ENCODE peak calls at places on chromosomes 4 and X, in nine cellular contexts. V, K, S, I, W, J, B, N and H are unnamed samples.

GRCh38 chr4:125796138-125796537 is 481.4 kb downstream of the FAT4 start:
- DNase-seq in B (no peak), V (no peak), W (no peak), N (no peak), S (no peak), K (peak; percentile 49), J (no peak), I (no peak), H (no peak)

GRCh38 chr4:154911097-154911496 is 130.0 kb downstream of the RBM46 start:
- DNase-seq in I (no peak), W (no peak), K (peak; percentile 5), N (no peak), B (no peak), S (no peak), V (no peak), J (no peak), H (no peak)

GRCh38 chr4:80611366-80611765 is 275.8 kb downstream of the CFAP299 start:
- DNase-seq in I (no peak), W (no peak), V (no peak), S (no peak), K (no peak), B (no peak), N (no peak), J (no peak), H (no peak)

GRCh38 chrX:28787206-28787605 is 200.0 kb downstream of the IL1RAPL1 start:
- DNase-seq in W (no peak), V (peak; percentile 16), S (no peak), B (no peak), N (no peak), I (no peak), K (no peak), J (no peak), H (no peak)

GRCh38 chr4:52982246-52982950 is 120.3 kb downstream of the RASL11B start:
- DNase-seq in I (no peak), K (peak; percentile 51), J (no peak), B (no peak), V (no peak), N (no peak), S (no peak), W (no peak), H (no peak)

GRCh38 chr4:38904090-38904666 is 36.6 kb downstream of the FAM114A1 start:
- DNase-seq in J (no peak), W (no peak), V (no peak), K (no peak), N (no peak), B (peak; percentile 38), S (no peak), I (no peak), H (no peak)

GRCh38 chrX:10172867-10173266 is 16.1 kb downstream of the CLCN4 start:
- DNase-seq in J (no peak), B (no peak), K (no peak), S (no peak), V (no peak), I (no peak), W (no peak), N (no peak), H (no peak)

GRCh38 chr4:1852904-1853623 is 2.9 kb downstream of the LETM1 start:
- DNase-seq in J (no peak), W (no peak), I (no peak), B (no peak), K (no peak), V (no peak), S (no peak), N (no peak), H (no peak)

GRCh38 chr4:40957281-40957680 is 207.5 kb downstream of the NSUN7 start:
- DNase-seq in J (no peak), I (no peak), S (no peak), W (no peak), K (no peak), B (no peak), V (no peak), N (no peak), H (no peak)

GRCh38 chr4:40953253-40954118 is 203.7 kb downstream of the NSUN7 start:
- DNase-seq in K (no peak), V (no peak), I (peak; percentile 60), N (peak; percentile 74), S (peak; percentile 39), B (no peak), J (peak; percentile 31), W (peak; percentile 36), H (no peak)

GRCh38 chr4:40952672-40953071 is 202.9 kb downstream of the NSUN7 start:
- DNase-seq in I (no peak), J (no peak), V (no peak), K (no peak), S (no peak), B (no peak), N (no peak), W (no peak), H (no peak)

GRCh38 chr4:40954119-40954668 is 204.4 kb downstream of the NSUN7 start:
- DNase-seq in I (no peak), W (no peak), K (no peak), S (no peak), B (no peak), V (no peak), J (no peak), N (no peak), H (no peak)

DNA sequence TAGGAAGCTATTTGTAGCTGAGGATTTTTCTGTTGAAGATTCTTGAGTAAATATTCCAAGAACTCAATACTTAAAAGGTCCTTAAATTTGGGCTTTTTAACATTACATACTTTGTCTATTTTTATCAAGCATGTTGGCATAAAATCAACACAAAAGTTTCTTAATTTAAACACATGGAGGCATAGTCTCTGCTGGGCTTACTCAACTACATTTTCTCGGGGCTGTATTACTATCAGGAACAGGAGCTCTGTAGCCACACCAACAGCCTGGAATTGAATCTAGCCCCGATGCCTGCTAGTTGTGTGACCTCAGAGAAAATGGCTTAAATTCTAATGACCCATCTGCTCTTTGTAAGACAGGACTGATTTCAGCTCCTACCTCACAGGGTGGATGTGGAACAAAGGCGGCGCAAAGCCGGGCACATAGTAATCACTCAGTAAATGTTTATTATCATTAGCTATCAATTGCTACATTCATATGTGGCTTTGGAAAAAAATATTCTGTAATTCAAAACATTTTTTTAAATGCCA is 207.0 kb downstream of the NSUN7 start:
- DNase-seq in K (no peak), I (no peak), J (no peak), S (no peak), B (no peak), N (no peak), V (no peak), W (no peak), H (no peak)
- TF ChIP-seq CTCF in K (no peak), I (no peak), J (no peak), S (no peak), B (no peak), N (no peak), V (no peak), W (no peak), H (no peak)

GRCh38 chr4:110087116-110087708 is 111.2 kb downstream of the ELOVL6 start:
- DNase-seq in S (no peak), W (no peak), B (no peak), I (no peak), N (no peak), J (no peak), V (no peak), K (no peak), H (no peak)

GRCh38 chr4:110096406-110096805 is 102.0 kb downstream of the ELOVL6 start:
- DNase-seq in I (no peak), W (no peak), J (no peak), K (no peak), N (no peak), B (no peak), S (no peak), V (no peak), H (no peak)

GRCh38 chr4:110092646-110093045 is 105.8 kb downstream of the ELOVL6 start:
- DNase-seq in V (no peak), N (no peak), I (no peak), K (no peak), B (no peak), S (no peak), J (no peak), W (no peak), H (no peak)

GRCh38 chr4:110088670-110089069 is 109.7 kb downstream of the ELOVL6 start:
- DNase-seq in B (no peak), K (no peak), W (no peak), S (no peak), I (no peak), V (no peak), J (no peak), N (no peak), H (no peak)

GRCh38 chr4:110091426-110091825 is 107.0 kb downstream of the ELOVL6 start:
- DNase-seq in S (no peak), N (no peak), V (no peak), J (no peak), I (no peak), W (no peak), B (no peak), K (no peak), H (no peak)
- H3K27ac ChIP-seq in S (no peak overlapping the region), N (no peak overlapping the region), V (peak overlapping the region; percentile 90), J (no peak overlapping the region), I (no peak overlapping the region), W (no peak overlapping the region), B (no peak overlapping the region), K (no peak overlapping the region), H (no peak overlapping the region)

DNA sequence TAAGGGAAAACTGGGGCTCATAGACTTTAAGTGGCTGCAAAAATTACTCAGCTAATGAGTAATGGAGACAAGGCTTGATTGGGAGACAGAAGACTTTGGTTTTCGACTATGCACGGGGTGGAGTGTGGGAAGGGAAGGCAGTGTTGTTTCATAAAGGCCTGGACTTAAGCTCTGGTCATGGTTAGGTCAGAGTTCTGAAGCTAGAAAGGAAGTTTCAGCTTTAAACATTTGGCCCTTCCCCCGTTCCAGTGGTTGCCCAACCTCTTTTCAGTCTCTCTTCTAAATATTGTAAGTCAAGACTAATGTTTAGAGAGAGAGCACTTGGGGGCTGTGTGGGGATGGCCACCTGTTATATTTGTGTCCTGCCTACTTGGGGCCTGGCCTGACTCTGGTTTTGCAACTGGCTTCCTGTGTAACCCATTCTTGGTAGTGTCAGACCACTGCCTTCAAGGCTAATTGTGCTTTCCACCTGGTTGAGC is 21.0 kb downstream of the MSN start:
- DNase-seq in N (no peak), I (no peak), W (no peak), J (no peak), K (no peak), B (no peak), S (no peak), V (no peak), H (no peak)
- H3K4me1 ChIP-seq in N (peaks cover 37% of the 10 kb centered on the region), I (peaks cover 48% of the 10 kb centered on the region), W (peaks cover 42% of the 10 kb centered on the region), J (peaks cover 98% of the 10 kb centered on the region), K (peaks cover 3% of the 10 kb centered on the region), B (peaks cover 4% of the 10 kb centered on the region), S (peaks cover 3% of the 10 kb centered on the region), V (peaks cover 17% of the 10 kb centered on the region), H (peaks cover 61% of the 10 kb centered on the region)

DNA sequence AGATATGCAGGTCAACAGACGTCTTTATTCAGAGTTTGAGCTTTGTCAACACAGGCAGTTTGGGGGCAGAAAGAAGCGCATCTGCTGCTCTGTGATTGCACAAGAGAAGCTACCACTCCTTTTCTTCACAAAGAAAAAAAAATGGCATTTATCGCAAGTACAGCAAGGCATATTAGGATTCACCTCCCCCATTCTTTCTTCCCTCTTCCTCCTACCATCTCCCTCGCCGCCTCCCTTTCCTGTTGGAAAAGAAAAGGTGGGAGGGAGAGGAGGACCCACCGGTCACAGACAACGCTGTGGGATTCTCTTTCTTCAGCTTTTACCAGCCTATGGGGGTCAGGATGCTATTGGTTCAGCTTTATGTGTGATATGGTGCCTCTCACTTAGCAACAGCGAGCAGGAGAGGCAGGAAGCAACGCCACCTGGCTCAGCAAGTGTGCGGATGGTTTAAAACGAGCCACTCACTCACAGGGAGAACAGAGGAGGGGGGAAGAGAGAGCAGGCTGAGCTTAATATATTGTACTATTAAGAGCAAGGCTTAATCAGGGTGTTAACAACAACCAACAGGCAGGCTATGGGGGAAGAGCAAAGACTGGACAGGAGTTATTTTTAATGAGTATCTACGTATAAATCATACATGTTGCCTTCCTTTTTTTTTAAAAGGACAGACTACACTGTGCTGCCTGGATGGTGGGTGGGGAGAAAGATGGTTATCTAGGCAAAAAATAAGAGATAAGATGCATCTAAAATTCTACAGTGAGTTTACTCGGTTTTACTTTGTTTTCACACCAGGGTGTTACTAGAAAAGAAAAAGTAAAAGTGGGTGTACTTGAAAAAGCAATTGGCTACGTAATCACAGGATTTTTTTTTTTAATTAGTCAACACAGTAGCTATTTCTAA is 104.7 kb downstream of the MAML3 start:
- DNase-seq in B (peak; percentile 71), I (peak; percentile 56), W (peak; percentile 21), S (peak; percentile 64), K (peak; percentile 62), V (peak; percentile 62), N (no peak), J (no peak), H (no peak)
- TF ChIP-seq CTCF in B (peak; percentile 18), I (no peak), W (no peak), S (peak; percentile 45), K (peak; percentile 17), V (no peak), N (no peak), J (peak; percentile 37), H (no peak)